ENCODE peak calls at places on chromosomes 1 and 21, in seven cellular contexts. C is lung, A is tibial nerve, B is astrocyte of the cerebellum, V is hepatocyte, K is GM13977, M is A549. G is an unnamed sample.

GRCh38 chr1:15213333-15213732 is 33.7 kb upstream of the FHAD1 start:
- DNase-seq in C (no peak), M (no peak), B (no peak), V (peak), K (no peak), A (no peak), G (no peak)

GRCh38 chr1:3633344-3634058 is 8.7 kb downstream of the TPRG1L start:
- DNase-seq in B (no peak), C (no peak), V (no peak), A (no peak), M (no peak), K (no peak), G (no peak)

GRCh38 chr1:115448282-115449044 is 110.4 kb upstream of the NGF start:
- DNase-seq in V (no peak), C (no peak), K (no peak), M (no peak), A (no peak), B (no peak), G (no peak)

GRCh38 chr21:17495680-17496079 is 17.2 kb upstream of the CXADR start:
- DNase-seq in M (no peak), V (no peak), C (no peak), B (peak), K (no peak), A (no peak), G (no peak)

GRCh38 chr1:200290010-200290685 is 119.7 kb downstream of the ZNF281 start:
- DNase-seq in K (no peak), A (no peak), C (no peak), B (no peak), M (peak), V (no peak), G (peak)

GRCh38 chr1:162388615-162389014 is 7.1 kb downstream of the C1orf226 start:
- DNase-seq in B (no peak), C (no peak), K (peak), M (no peak), V (peak), A (no peak), G (no peak)

GRCh38 chr1:84122780-84123382 is 21.2 kb upstream of the PRKACB start:
- DNase-seq in C (no peak), K (peak), V (peak), B (peak), A (peak), M (peak), G (peak)

GRCh38 chr1:28447674-28448073 is 58.2 kb upstream of the RCC1 start:
- DNase-seq in A (no peak), K (no peak), V (no peak), B (no peak), M (no peak), C (no peak), G (no peak)

GRCh38 chr1:21814981-21815583 is 3.0 kb downstream of the LDLRAD2 start:
- DNase-seq in B (no peak), M (no peak), V (no peak), C (no peak), A (no peak), K (peak), G (no peak)

GRCh38 chr1:167798951-167799350 is 77.2 kb downstream of the MPZL1 start:
- DNase-seq in B (no peak), V (no peak), C (no peak), K (no peak), M (no peak), A (no peak), G (no peak)

GRCh38 chr1:228463559-228464455 is 23.4 kb upstream of the RNF187 start:
- DNase-seq in K (peak), M (peak), B (no peak), C (no peak), V (peak), A (no peak), G (peak)

GRCh38 chr1:46409063-46409372 is 14.9 kb downstream of the FAAH start:
- DNase-seq in A (no peak), M (no peak), C (no peak), K (no peak), B (no peak), V (no peak), G (no peak)

GRCh38 chr1:38962113-38962512 is 20.5 kb upstream of the RHBDL2 start:
- DNase-seq in M (peak), C (no peak), K (no peak), V (no peak), B (no peak), A (no peak), G (no peak)

GRCh38 chr1:19877351-19877750 is 4.8 kb upstream of the OTUD3 start:
- DNase-seq in M (no peak), K (no peak), C (no peak), V (no peak), A (no peak), B (no peak), G (no peak)

GRCh38 chr1:41498391-41498790 is 13.9 kb upstream of the EDN2 start:
- DNase-seq in C (no peak), A (no peak), M (no peak), B (no peak), V (no peak), K (no peak), G (no peak)

GRCh38 chr1:84247425-84248220 is 53.9 kb upstream of the SAMD13 start:
- DNase-seq in A (no peak), C (no peak), K (no peak), B (peak), V (peak), M (peak), G (peak)

GRCh38 chr1:185567006-185567405 is 167.2 kb upstream of the HMCN1 start:
- DNase-seq in B (peak), C (no peak), M (peak), K (peak), A (no peak), V (peak), G (peak)

GRCh38 chr21:15651172-15651571 is 78.6 kb upstream of the USP25 start:
- DNase-seq in K (no peak), A (no peak), C (no peak), B (no peak), M (no peak), V (no peak), G (no peak)

GRCh38 chr1:77825356-77825709 is 45.9 kb downstream of the MIGA1 start:
- DNase-seq in M (peak), B (peak), V (peak), A (peak), C (peak), K (peak), G (peak)
- TF ChIP-seq CTCF in M (peak), B (peak), V (peak), A (no peak), C (no peak), K (peak), G (peak)

GRCh38 chr21:31310750-31311149 is 33.3 kb downstream of the TIAM1 start:
- DNase-seq in K (no peak), C (no peak), B (no peak), M (no peak), A (no peak), V (no peak), G (no peak)
- TF ChIP-seq CTCF in K (no peak), C (no peak), B (no peak), M (no peak), A (no peak), V (no peak), G (no peak)

GRCh38 chr1:156704166-156704711 is 1.1 kb downstream of the CRABP2 start:
- DNase-seq in A (no peak), B (no peak), V (no peak), C (no peak), K (no peak), M (no peak), G (no peak)

GRCh38 chr1:156705321-156705917 is at the start of gene CRABP2:
- DNase-seq in K (peak), C (no peak), A (no peak), B (no peak), V (peak), M (no peak), G (peak)

GRCh38 chr1:156703336-156703735 is 2.0 kb downstream of the CRABP2 start:
- DNase-seq in C (no peak), M (no peak), A (no peak), K (no peak), B (no peak), V (no peak), G (no peak)

GRCh38 chr1:156704930-156705320 is 458 bp downstream of the CRABP2 start:
- DNase-seq in V (peak), A (peak), M (peak), C (no peak), B (no peak), K (no peak), G (peak)

GRCh38 chr1:156703741-156704140 is 1.6 kb downstream of the CRABP2 start:
- DNase-seq in M (no peak), C (no peak), B (no peak), A (no peak), K (no peak), V (no peak), G (no peak)
- TF ChIP-seq CTCF in M (no peak), C (no peak), B (no peak), A (no peak), K (no peak), V (no peak), G (no peak)

DNA sequence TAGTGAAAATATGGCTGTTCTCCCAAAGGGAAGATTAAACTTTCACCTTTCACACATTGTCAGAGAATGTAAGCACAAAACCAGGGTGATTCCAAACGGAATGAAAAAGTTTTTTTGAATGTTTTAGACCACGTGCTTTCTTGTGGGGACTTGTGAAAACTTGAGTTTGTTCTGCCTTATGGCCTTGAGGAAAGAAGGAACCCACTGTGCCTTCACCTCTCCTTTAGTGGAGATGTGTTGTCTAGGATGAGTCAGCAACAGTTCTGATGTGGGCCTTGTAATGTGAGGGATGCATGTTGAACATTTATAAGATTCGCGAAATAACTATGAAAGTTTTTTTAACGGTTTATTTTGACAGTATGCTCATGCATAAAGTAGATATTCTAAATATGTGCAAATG is 47.1 kb downstream of the PLA2G4A start:
- DNase-seq in C (no peak), K (no peak), M (no peak), V (no peak), B (no peak), A (no peak), G (no peak)
- TF ChIP-seq CTCF in C (no peak), K (no peak), M (no peak), V (no peak), B (no peak), A (no peak), G (no peak)

DNA sequence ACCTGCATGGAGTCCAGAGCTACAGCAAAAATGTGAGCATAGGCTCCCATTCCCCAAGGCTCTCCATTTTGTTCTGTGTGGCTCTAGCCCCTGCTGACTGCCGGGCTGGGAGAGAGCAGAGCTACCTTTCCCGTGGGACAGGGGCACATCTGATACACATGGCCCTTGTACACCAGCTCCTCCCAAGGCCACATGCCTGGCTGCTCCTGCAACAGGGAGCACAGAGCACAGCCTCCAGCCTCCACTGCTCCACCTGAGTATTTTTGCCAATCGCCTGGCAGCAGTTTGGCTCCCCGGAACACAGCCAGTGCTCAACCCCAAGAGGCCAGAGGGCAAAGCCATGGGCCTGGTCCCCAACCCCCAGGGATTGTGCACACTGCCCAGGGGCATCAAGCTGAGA is 146.5 kb downstream of the CHD1L start:
- DNase-seq in V (no peak), K (no peak), M (no peak), A (no peak), C (no peak), B (no peak), G (no peak)
- TF ChIP-seq CTCF in V (no peak), K (no peak), M (no peak), A (no peak), C (no peak), B (no peak), G (no peak)

G was measured in activated CD8-positive, alpha-beta T cell treated with anti-CD3 and anti-CD28 coated beads for 36 hours.